ENCODE peak calls at places on chromosomes 12 and 14, in six cellular contexts. X, R, D, J, Q and G are unnamed samples.

GRCh38 chr12:24045816-24046257 is 96.4 kb upstream of the SOX5 start:
- DNase-seq in Q (no peak), R (no peak), J (no peak), D (peak; percentile 56), X (peak; percentile 31), G (no peak)

GRCh38 chr12:123363743-123364531 is 710 bp downstream of the SBNO1 start:
- DNase-seq in Q (peak; percentile 21), D (peak; percentile 35), J (no peak), X (peak; percentile 12), R (peak; percentile 44), G (peak; percentile 25)

GRCh38 chr12:96230646-96231045 is 36.5 kb downstream of the ELK3 start:
- DNase-seq in X (no peak), D (no peak), R (no peak), Q (no peak), J (no peak), G (no peak)

GRCh38 chr14:90828642-90829487 is 12.6 kb upstream of the TTC7B start:
- DNase-seq in J (no peak), R (peak; percentile 11), Q (no peak), X (peak; percentile 91), D (no peak), G (no peak)

GRCh38 chr12:52122904-52123303 is 43.4 kb downstream of the SMIM41 start:
- DNase-seq in X (no peak), Q (no peak), D (no peak), R (no peak), J (no peak), G (no peak)

GRCh38 chr14:75794615-75795038 is 133.6 kb downstream of the TTLL5 start:
- DNase-seq in Q (no peak), J (no peak), R (no peak), X (no peak), D (peak; percentile 4), G (no peak)

GRCh38 chr14:84403585-84403984 is 1126.4 kb upstream of the FLRT2 start:
- DNase-seq in X (no peak), J (no peak), Q (no peak), R (no peak), D (no peak), G (no peak)

GRCh38 chr12:43255642-43256041 is 296.4 kb downstream of the ADAMTS20 start:
- DNase-seq in Q (no peak), X (no peak), R (no peak), D (no peak), J (no peak), G (no peak)

GRCh38 chr14:39247256-39247655 is 13.5 kb downstream of the MIA2 start:
- DNase-seq in J (no peak), D (no peak), Q (no peak), X (no peak), R (no peak), G (no peak)

GRCh38 chr14:91330846-91331245 is 86.3 kb upstream of the GPR68 start:
- DNase-seq in Q (no peak), D (no peak), X (no peak), R (no peak), J (no peak), G (no peak)

GRCh38 chr14:90522585-90523191 is 125.9 kb downstream of the CALM1 start:
- DNase-seq in D (no peak), R (no peak), Q (no peak), X (no peak), J (no peak), G (peak; percentile 40)

GRCh38 chr12:120115692-120116442 is 686 bp downstream of the RAB35 start:
- DNase-seq in J (no peak), D (peak; percentile 41), X (no peak), Q (no peak), R (peak; percentile 51), G (no peak)